ENCODE peak calls at places on chromosomes 2 and 18, in four cellular contexts. G is HCT116, S is K562, T is SK-N-SH. I is an unnamed sample.
A peak's percentile ranks its signal among the peaks of the same experiment; 100 is the strongest.

GRCh38 chr2:185291035-185291647 is 447.5 kb upstream of the FSIP2 start:
- DNase-seq in G (peak; percentile 40), S (peak; percentile 25), T (no peak), I (peak; percentile 12)

GRCh38 chr2:95669441-95669994 is 77.7 kb downstream of the TRIM43 start:
- DNase-seq in G (no peak), S (no peak), T (no peak), I (no peak)

GRCh38 chr2:109493176-109493935 is 120.4 kb downstream of the SEPTIN10 start:
- DNase-seq in G (no peak), S (no peak), T (no peak), I (no peak)

GRCh38 chr2:95270541-95271081 is 3.6 kb upstream of the PROM2 start:
- DNase-seq in G (no peak), S (no peak), T (no peak), I (no peak)

GRCh38 chr2:236578411-236578846 is 8.8 kb downstream of the ACKR3 start:
- DNase-seq in G (no peak), S (no peak), T (no peak), I (no peak)

GRCh38 chr2:219418570-219419189 is 503 bp downstream of the DES start:
- DNase-seq in G (no peak), S (no peak), T (no peak), I (no peak)

GRCh38 chr2:43100883-43101662 is 125.3 kb downstream of the ZFP36L2 start:
- DNase-seq in G (no peak), S (no peak), T (no peak), I (no peak)

GRCh38 chr2:134550566-134551164 is 168.1 kb downstream of the TMEM163 start:
- DNase-seq in G (no peak), S (peak; percentile 12), T (peak; percentile 56), I (no peak)

GRCh38 chr18:12234451-12235190 is 19.5 kb upstream of the CIDEA start:
- DNase-seq in G (no peak), S (no peak), T (no peak), I (no peak)

GRCh38 chr2:127313359-127313758 is 19.4 kb upstream of the ERCC3 start:
- DNase-seq in G (no peak), S (no peak), T (no peak), I (no peak)

GRCh38 chr18:43665239-43665788 is 388.0 kb upstream of the SYT4 start:
- DNase-seq in G (no peak), S (no peak), T (no peak), I (no peak)

GRCh38 chr2:201470821-201471731 is 19.5 kb downstream of the STRADB start:
- DNase-seq in G (no peak), S (no peak), T (no peak), I (no peak)

GRCh38 chr2:191030521-191031154 is 16.7 kb upstream of the STAT1 start:
- DNase-seq in G (no peak), S (peak; percentile 65), T (peak; percentile 57), I (no peak)

GRCh38 chr18:57918601-57919000 is 115.5 kb upstream of the ATP8B1 start:
- DNase-seq in G (no peak), S (no peak), T (no peak), I (no peak)

GRCh38 chr2:143936758-143937562 is 583.0 kb downstream of the ZEB2 start:
- DNase-seq in G (no peak), S (no peak), T (peak; percentile 85), I (no peak)

GRCh38 chr2:36452279-36452678 is 96.7 kb downstream of the CRIM1 start:
- DNase-seq in G (no peak), S (no peak), T (no peak), I (no peak)

GRCh38 chr2:111042772-111043771 is 77.6 kb upstream of the BCL2L11 start:
- DNase-seq in G (no peak), S (no peak), T (no peak), I (no peak)

GRCh38 chr2:28263690-28264089 is 129.0 kb upstream of the FOSL2 start:
- DNase-seq in G (no peak), S (no peak), T (no peak), I (no peak)

GRCh38 chr2:172178035-172178434 is 75.3 kb upstream of the DLX2 start:
- DNase-seq in G (no peak), S (no peak), T (no peak), I (no peak)

GRCh38 chr2:48727560-48727959 is 28.0 kb downstream of the LHCGR start:
- DNase-seq in G (no peak), S (no peak), T (no peak), I (no peak)

GRCh38 chr18:28189400-28190239 is 12.7 kb upstream of the CDH2 start:
- DNase-seq in G (peak; percentile 23), S (peak; percentile 45), T (peak; percentile 25), I (no peak)

GRCh38 chr2:81077396-81077795 is 772.8 kb upstream of the LRRTM1 start:
- DNase-seq in G (no peak), S (no peak), T (no peak), I (no peak)

GRCh38 chr2:109186656-109187250 is 57.7 kb downstream of the SH3RF3 start:
- DNase-seq in G (no peak), S (no peak), T (no peak), I (no peak)

GRCh38 chr2:116718451-116718850 is 1096.0 kb upstream of the DDX18 start:
- DNase-seq in G (no peak), S (no peak), T (no peak), I (no peak)

GRCh38 chr18:2984703-2985261 is 28.2 kb downstream of the LPIN2 start:
- DNase-seq in G (no peak), S (no peak), T (no peak), I (no peak)

GRCh38 chr2:234873828-234874173 is 78.0 kb upstream of the SH3BP4 start:
- DNase-seq in G (no peak), S (no peak), T (no peak), I (no peak)

GRCh38 chr2:23199115-23199918 is 185.7 kb upstream of the KLHL29 start:
- DNase-seq in G (peak; percentile 24), S (peak; percentile 56), T (peak; percentile 34), I (peak; percentile 7)

GRCh38 chr2:150548527-150548926 is 61.1 kb upstream of the RND3 start:
- DNase-seq in G (peak; percentile 33), S (peak; percentile 11), T (peak; percentile 30), I (no peak)

GRCh38 chr2:52510432-52510831 is 1257.2 kb upstream of the CHAC2 start:
- DNase-seq in G (no peak), S (no peak), T (no peak), I (no peak)

GRCh38 chr2:131402320-131403049 is 38.5 kb upstream of the RAB6D start:
- DNase-seq in G (no peak), S (no peak), T (no peak), I (no peak)

GRCh38 chr2:73268368-73268830 is 15.9 kb downstream of the FBXO41 start:
- DNase-seq in G (no peak), S (no peak), T (no peak), I (no peak)

GRCh38 chr2:16123421-16123820 is 183.1 kb downstream of the MYCN start:
- DNase-seq in G (no peak), S (no peak), T (no peak), I (no peak)

GRCh38 chr2:217657252-217657651 is 345.5 kb downstream of the TNS1 start:
- DNase-seq in G (no peak), S (no peak), T (no peak), I (no peak)

DNA sequence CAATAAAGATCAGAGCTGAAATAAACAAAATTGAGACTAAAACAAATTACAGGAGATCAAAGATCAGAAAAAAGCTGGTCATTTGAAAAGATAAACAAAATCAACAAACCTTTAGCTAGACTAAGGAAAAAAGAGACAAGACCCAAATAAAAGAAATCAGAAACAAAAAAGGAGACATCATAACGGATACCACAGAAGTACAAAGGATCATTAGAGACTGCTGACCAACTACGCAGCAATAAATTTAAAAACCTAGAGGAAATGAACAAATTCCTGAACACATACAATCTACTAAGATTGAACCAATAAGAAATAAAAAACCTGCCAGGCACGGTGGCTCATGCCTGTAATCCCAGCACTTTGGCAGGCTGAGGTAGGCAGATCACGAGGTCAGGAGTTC is 33.7 kb downstream of the USP34 start:
- DNase-seq in G (no peak), S (no peak), T (no peak), I (no peak)
- H3K36me3 ChIP-seq in G (no peaks in the 10 kb centered on the region), S (peaks cover 2% of the 10 kb centered on the region), T (peaks cover 14% of the 10 kb centered on the region), I (no peaks in the 10 kb centered on the region)

GRCh38 chr2:238774980-238775509 is 72.8 kb upstream of the TWIST2 start:
- DNase-seq in G (no peak), S (no peak), T (no peak), I (no peak)
- TF ChIP-seq POLR2AphosphoS5 in G (no peak), S (no peak), T (no peak), I (no peak)

DNA sequence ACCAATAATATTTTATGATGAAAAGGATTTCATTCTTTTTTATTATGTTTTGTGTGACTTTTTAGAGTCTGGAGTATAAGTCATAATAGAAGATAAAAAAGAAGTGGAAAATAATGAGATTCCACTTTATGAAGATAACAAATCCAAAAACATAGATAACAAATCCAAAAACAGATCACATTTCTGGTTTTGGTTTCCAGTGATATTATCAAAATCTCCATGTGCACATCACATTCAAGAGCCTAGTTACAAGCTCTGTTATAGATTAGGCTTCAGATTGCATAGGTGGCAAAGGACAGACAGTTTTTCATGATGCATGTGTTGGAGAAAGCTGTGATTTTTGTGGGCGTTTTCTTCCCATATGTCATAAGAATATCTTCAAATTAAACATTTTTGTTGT is 648.2 kb downstream of the STK39 start:
- DNase-seq in G (no peak), S (no peak), T (peak; percentile 14), I (no peak)
- TF ChIP-seq SIN3A in G (no peak), S (no peak), T (no peak), I (no peak)

DNA sequence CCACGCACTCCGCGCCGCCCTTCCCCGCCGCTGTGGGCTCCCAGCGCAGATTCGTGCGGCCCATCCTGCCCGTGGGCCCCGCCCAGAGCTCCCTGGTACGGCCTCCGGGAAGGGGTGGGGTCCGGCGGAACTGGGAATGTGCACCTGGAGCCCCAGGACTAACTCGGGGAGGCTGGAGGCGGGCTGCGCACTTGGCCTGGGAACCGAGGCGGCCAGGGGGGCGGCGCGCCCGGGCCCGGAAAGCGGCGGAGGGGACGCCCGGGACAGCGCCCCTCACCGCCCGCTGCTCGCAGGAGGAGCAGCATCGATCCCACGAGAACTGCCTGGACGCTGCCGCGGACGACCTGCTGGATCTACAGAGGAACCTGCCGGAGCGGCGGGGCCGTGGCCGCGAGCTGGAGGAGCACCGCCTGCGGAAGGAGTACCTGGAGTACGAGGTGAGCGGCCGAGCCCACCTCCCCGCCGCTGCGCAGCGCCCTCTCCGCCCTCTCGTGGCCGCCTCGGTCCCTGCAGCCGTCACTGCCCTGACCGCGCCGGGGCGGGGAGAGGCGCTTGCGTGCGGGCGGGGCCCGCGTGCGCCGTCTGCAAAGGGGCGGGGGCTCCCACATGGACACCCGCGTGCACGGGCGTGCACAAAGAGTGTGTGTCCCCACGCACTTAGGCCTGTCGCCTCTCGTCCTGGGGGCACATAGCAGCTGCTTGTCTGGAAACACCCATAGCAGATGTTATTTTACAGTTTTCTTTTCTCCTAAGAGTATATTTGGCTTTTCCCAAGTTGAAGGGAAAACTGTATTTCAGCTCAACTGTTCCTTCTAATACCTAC is 25.2 kb downstream of the PSD4 start:
- DNase-seq in G (peak; percentile 71), S (no peak), T (peak; percentile 95), I (no peak)
- H3K36me3 ChIP-seq in G (no peaks in the 10 kb centered on the region), S (peaks cover 60% of the 10 kb centered on the region), T (no peaks in the 10 kb centered on the region), I (no peaks in the 10 kb centered on the region)

GRCh38 chr2:55156326-55156725 is 75.8 kb downstream of the CLHC1 start:
- DNase-seq in G (no peak), S (no peak), T (no peak), I (no peak)
- TF ChIP-seq POLR2AphosphoS5 in G (no peak), S (no peak), T (peak; percentile 75), I (no peak)

I was measured in Panc1.